ENCODE peak calls at places on chromosomes 12 and 14, in six cellular contexts. Q is body of pancreas, T is heart right ventricle, P is thoracic aorta, I is stomach, O is ovary. G is an unnamed sample.

GRCh38 chr12:59142175-59142574 is 221.9 kb upstream of the LRIG3 start:
- DNase-seq in Q (no peak), T (no peak), P (no peak), I (no peak), O (no peak), G (no peak)

GRCh38 chr14:59208224-59208814 is 19.9 kb downstream of the DAAM1 start:
- DNase-seq in Q (no peak), T (no peak), P (no peak), I (no peak), O (no peak), G (peak)

GRCh38 chr12:75579552-75579951 is 68.1 kb upstream of the KRR1 start:
- DNase-seq in Q (no peak), T (no peak), P (no peak), I (no peak), O (no peak), G (no peak)

GRCh38 chr12:54030889-54031860 is 1.7 kb upstream of the HOXC5 start:
- DNase-seq in Q (peak), T (no peak), P (no peak), I (no peak), O (peak), G (no peak)

GRCh38 chr12:49909826-49910225 is 6.1 kb upstream of the FAIM2 start:
- DNase-seq in Q (no peak), T (no peak), P (no peak), I (peak), O (peak), G (no peak)

GRCh38 chr12:81992461-81992860 is 233.3 kb upstream of the PPFIA2 start:
- DNase-seq in Q (peak), T (no peak), P (no peak), I (peak), O (no peak), G (no peak)

GRCh38 chr12:9906888-9907287 is 25.3 kb downstream of the CLEC2A start:
- DNase-seq in Q (no peak), T (no peak), P (no peak), I (no peak), O (no peak), G (no peak)

GRCh38 chr12:85005615-85006014 is 30.5 kb downstream of the TSPAN19 start:
- DNase-seq in Q (no peak), T (no peak), P (no peak), I (no peak), O (no peak), G (no peak)

GRCh38 chr12:78038986-78039385 is 208.3 kb downstream of the NAV3 start:
- DNase-seq in Q (no peak), T (no peak), P (no peak), I (no peak), O (no peak), G (no peak)

GRCh38 chr12:74499192-74499591 is 38.4 kb upstream of the ATXN7L3B start:
- DNase-seq in Q (no peak), T (no peak), P (no peak), I (no peak), O (no peak), G (no peak)

GRCh38 chr12:113373440-113373839 is 15.1 kb downstream of the PLBD2 start:
- DNase-seq in Q (no peak), T (no peak), P (no peak), I (no peak), O (no peak), G (no peak)

GRCh38 chr14:73287071-73287470 is 49.8 kb downstream of the PAPLN start:
- DNase-seq in Q (no peak), T (no peak), P (no peak), I (no peak), O (no peak), G (no peak)

GRCh38 chr14:73286598-73286997 is 49.3 kb downstream of the PAPLN start:
- DNase-seq in Q (no peak), T (no peak), P (no peak), I (no peak), O (no peak), G (no peak)

GRCh38 chr14:73280903-73281302 is 43.6 kb downstream of the PAPLN start:
- DNase-seq in Q (no peak), T (no peak), P (no peak), I (no peak), O (no peak), G (no peak)

GRCh38 chr14:73285979-73286378 is 48.7 kb downstream of the PAPLN start:
- DNase-seq in Q (no peak), T (no peak), P (no peak), I (no peak), O (no peak), G (no peak)

DNA sequence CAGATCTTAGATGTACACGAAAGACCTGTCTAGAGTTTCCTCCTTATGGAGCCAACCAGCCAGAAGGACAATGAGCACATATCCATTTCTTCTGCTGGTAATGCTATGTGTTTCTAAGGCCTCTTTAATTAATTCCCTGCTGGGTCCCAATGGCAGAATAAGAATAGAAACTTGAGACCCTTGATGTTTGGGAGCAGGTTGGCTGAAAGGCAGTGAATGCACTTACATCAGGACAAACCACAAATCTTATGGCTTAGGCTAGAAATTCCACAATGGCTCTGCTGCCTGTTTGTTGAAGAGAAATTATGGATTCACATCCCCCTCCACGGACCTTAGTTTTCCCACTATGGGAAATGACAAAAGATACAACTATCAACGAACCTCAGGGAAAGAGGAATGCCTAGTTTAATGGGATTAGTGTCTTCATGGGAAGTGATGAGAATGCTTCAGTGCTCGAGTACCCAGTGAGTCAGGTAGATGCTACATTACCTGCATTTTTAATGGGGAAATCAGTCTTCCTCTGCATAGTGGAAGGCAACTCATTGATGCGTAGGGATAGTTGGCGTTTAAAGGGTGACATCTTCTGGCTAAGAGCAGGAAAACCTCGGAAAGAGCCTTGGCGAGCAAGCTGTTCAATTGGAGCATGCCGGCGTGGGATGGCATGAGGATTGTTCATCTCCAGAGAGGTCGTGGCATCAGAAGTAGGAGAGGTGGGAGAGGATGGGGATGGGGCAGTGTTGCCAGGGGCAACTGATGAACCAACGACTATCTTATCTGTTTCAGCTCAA is 46.5 kb downstream of the PAPLN start:
- DNase-seq in Q (no peak), T (no peak), P (no peak), I (no peak), O (no peak), G (no peak)
- TF ChIP-seq CTCF in Q (no peak), T (no peak), P (no peak), I (no peak), O (no peak), G (peak)

GRCh38 chr12:72273499-72273837 is 1.3 kb downstream of the TRHDE start:
- DNase-seq in Q (peak), T (no peak), P (no peak), I (no peak), O (peak), G (no peak)
- H3K4me3 ChIP-seq in Q (peak), T (peak), P (peak), I (peak), O (peak), G (peak)

DNA sequence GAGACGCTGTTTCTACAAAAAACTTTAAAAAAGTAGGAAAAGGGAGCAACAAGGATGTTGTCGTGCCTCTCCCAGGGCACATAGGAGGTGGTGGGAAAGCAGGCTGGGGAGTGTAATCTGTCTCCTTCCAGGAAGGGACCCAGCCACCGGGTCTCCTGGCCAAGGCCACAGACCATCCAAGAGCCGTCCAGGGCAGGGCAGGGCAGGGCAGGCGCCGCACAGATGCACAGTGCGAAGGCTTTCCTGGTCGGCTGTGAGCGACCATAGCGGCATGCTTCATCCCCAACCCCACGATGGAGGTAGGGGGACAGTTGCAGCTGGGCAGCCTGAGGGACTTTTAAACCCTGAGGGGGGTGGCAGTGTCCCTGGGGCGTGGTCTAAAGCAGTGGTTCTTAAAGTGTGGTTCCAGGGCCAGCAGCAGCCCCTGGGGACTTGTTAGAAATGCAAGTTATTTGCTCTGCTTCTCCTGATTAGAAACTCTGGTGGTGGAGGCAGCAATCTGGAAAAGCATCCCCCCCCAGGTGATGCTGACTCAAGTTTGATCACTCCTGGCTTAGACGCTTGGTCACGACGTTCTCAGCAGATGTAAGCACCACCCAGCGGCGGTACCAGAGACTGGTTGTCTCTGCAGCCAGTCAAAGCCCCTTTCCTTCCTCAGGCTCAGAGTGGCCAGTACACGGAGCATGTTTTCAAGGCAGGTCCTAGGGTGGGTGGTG is 197.4 kb upstream of the PRMT8 start:
- DNase-seq in Q (no peak), T (no peak), P (no peak), I (no peak), O (peak), G (no peak)
- TF ChIP-seq CTCF in Q (no peak), T (no peak), P (no peak), I (no peak), O (no peak), G (no peak)

DNA sequence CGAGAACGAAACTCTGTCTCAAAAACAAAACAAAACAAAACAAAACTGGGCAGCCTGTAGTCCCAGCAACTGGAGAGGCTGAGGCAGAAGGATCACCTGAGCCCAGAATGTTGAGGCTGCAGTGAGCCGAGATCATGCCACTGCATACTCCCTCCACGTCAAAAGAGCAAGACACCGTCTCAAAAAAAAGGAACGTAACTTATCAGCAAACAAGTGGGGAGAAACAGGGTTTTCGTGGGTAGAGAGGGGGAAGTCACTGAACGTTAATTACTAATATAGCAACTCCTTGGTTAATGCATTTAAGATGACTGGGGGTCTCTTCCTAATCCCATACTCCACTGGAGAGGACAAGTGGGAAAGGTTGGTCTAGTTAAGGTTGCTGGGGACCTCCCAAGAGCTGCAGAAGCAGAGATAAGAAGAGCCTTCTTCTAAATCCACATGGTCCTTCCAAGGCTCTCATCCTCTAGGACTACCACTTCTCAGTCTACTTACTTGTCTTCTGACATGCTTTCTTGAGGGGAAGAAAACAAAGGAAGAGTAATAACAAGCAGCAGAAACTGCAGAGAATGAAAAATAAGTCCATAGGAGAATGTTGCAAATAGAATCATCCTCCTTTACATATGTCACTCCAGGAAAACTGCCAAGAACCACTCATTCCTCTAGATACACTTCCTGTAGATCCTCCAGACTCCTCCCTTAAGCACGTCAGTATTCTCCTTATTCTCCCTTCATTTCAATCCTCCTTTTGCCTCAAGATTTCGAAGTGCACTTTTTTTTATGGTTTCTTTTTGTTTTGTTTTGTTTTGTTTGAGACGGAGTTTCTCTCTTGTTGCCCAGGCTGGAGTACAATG is 5.8 kb downstream of the NUMB start:
- DNase-seq in Q (no peak), T (no peak), P (no peak), I (no peak), O (no peak), G (no peak)
- H3K4me3 ChIP-seq in Q (no peak), T (no peak), P (no peak), I (no peak), O (no peak), G (no peak)

GRCh38 chr14:90060312-90060964 is 1.4 kb upstream of the KCNK13 start:
- DNase-seq in Q (peak), T (peak), P (no peak), I (peak), O (peak), G (no peak)
- TF ChIP-seq CTCF in Q (peak), T (peak), P (no peak), I (no peak), O (no peak), G (peak)